ENCODE peak calls at places on chromosome 18, in four cellular contexts. G is OCI-LY7, F is HepG2, T is PC-3. M is an unnamed sample.

GRCh38 chr18:74468547-74469014 is 11.5 kb upstream of the DIPK1C start:
- DNase-seq in F (no peak), G (no peak), T (peak), M (no peak)

GRCh38 chr18:75070625-75071483 is 138.1 kb downstream of the PTGR3 start:
- DNase-seq in T (peak), G (peak), F (peak), M (peak)

GRCh38 chr18:23735021-23735464 is 45.8 kb downstream of the LAMA3 start:
- DNase-seq in G (no peak), T (no peak), F (no peak), M (no peak)

GRCh38 chr18:47873625-47874024 is 56.8 kb downstream of the SMAD2 start:
- DNase-seq in T (no peak), G (no peak), F (no peak), M (no peak)

GRCh38 chr18:23020555-23021294 is 87.6 kb downstream of the RBBP8 start:
- DNase-seq in G (no peak), T (no peak), F (no peak), M (no peak)

GRCh38 chr18:37577051-37577611 is 11.5 kb upstream of the CELF4 start:
- DNase-seq in F (no peak), G (no peak), T (no peak), M (no peak)

GRCh38 chr18:77970814-77971213 is 721.2 kb downstream of the GALR1 start:
- DNase-seq in G (no peak), T (no peak), F (no peak), M (no peak)

GRCh38 chr18:26875040-26875654 is 9.6 kb upstream of the AQP4 start:
- DNase-seq in G (no peak), T (no peak), F (peak), M (peak)

GRCh38 chr18:63365909-63366269 is 1.1 kb downstream of the KDSR start:
- DNase-seq in F (no peak), G (peak), T (peak), M (peak)

GRCh38 chr18:56696966-56697365 is 45.8 kb downstream of the WDR7 start:
- DNase-seq in G (no peak), F (no peak), T (peak), M (no peak)

GRCh38 chr18:78670778-78671405 is 308.7 kb upstream of the SALL3 start:
- DNase-seq in T (no peak), F (no peak), G (no peak), M (no peak)

GRCh38 chr18:29979884-29980283 is 1062.7 kb downstream of the DSC3 start:
- DNase-seq in T (peak), F (no peak), G (no peak), M (peak)

GRCh38 chr18:36157441-36157840 is 27.7 kb downstream of the ELP2 start:
- DNase-seq in T (no peak), F (no peak), G (no peak), M (no peak)
- H3K4me2 ChIP-seq in T (no peak), F (no peak), G (no peak), M (no peak)

DNA sequence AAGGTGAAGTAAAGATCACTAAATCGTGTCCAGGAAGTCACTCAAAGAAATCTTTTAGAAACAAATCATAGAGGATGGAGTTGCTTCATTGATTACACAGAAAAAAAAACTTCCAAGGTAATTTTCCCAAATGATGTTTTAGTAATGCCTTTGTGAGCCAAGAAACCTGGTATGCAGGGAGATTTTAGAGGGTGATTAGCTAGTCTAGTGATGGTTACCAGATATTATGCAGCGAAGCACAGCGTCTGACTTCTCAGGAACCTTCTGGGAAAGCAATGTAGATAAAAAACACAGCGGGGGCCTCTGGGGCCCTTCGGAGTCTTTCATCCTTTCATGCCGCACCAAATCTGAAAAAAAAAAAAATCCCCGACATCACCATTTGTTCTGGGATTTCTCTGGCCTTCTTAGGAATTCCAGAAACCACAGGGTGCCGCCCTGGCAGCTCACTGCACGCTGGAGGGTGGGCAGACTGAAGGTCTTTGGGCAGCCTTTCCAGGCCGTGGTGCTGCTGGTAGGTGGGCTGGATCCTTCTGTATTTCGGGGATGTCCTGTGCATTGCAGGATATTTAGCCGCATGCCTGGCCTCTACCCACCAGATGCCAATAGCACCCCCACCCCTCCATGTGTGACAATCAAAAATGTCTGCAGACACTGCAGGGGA is 17.3 kb downstream of the ALPK2 start:
- DNase-seq in F (no peak), T (no peak), G (no peak), M (no peak)
- TF ChIP-seq CTCF in F (no peak), T (no peak), G (no peak), M (no peak)

DNA sequence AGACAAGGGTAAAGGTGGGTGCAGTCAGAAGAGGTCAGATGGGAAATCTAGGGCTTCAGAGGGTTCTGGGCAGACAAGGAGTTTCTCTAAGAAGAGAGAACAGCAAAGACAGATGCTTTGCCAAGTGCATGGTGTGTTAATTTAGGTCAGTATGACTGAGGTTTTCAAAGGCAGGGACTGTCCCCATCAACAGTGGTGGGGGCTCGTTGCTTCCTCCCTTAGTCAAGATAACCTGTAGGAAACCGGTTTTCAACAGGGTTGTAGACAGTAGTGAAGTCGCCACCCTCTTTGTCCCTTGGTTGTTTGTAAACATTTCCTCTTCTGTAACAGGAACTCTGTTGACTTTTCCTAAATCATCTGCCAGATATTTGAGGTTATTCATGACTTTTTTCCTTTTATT is 11.6 kb downstream of the RAB12 start:
- DNase-seq in T (no peak), F (no peak), G (no peak), M (no peak)
- H3K4me2 ChIP-seq in T (no peak), F (no peak), G (no peak), M (no peak)

GRCh38 chr18:7221424-7222155 is 9.3 kb upstream of the LRRC30 start:
- DNase-seq in G (peak), T (peak), F (peak), M (peak)
- TF ChIP-seq CTCF in G (peak), T (peak), F (peak), M (peak)

GRCh38 chr18:10089881-10090280 is 176.1 kb downstream of the VAPA start:
- DNase-seq in T (no peak), F (no peak), G (no peak), M (no peak)
- H3K4me2 ChIP-seq in T (no peak), F (no peak), G (no peak), M (no peak)

M was measured in hepatocyte.